ENCODE peak calls at places on chromosomes 1 and 21, in eight cellular contexts. R, O, V, L, Q, E, D and Y are unnamed samples.
A peak's percentile ranks its signal among the peaks of the same experiment; 100 is the strongest.

GRCh38 chr1:239909894-239910293 is 181.8 kb upstream of the FMN2 start:
- DNase-seq in E (no peak), O (no peak), Q (peak; percentile 72), R (peak; percentile 75), L (peak; percentile 66), V (peak; percentile 85), D (no peak), Y (no peak)

GRCh38 chr21:36551731-36552457 is 72.0 kb upstream of the CLDN14 start:
- DNase-seq in V (peak; percentile 36), O (no peak), Q (peak; percentile 73), L (peak; percentile 83), E (no peak), R (peak; percentile 65), D (no peak), Y (no peak)

GRCh38 chr1:156600733-156601121 is 552 bp downstream of the GPATCH4 start:
- DNase-seq in D (no peak), O (no peak), E (no peak), V (peak; percentile 38), Q (no peak), L (no peak), R (no peak), Y (no peak)

GRCh38 chr1:81582467-81582986 is 218.2 kb upstream of the ADGRL2 start:
- DNase-seq in Q (no peak), O (no peak), E (no peak), L (no peak), V (no peak), R (no peak), D (no peak), Y (no peak)

GRCh38 chr1:21586926-21587601 is 77.8 kb downstream of the ALPL start:
- DNase-seq in L (peak; percentile 90), R (peak; percentile 98), E (peak; percentile 94), D (peak; percentile 60), O (no peak), Q (peak; percentile 97), V (peak; percentile 92), Y (no peak)

GRCh38 chr1:71093938-71094337 is 13.1 kb upstream of the ZRANB2 start:
- DNase-seq in E (no peak), O (peak; percentile 48), D (no peak), Q (peak; percentile 16), R (peak; percentile 15), L (peak; percentile 28), V (peak; percentile 43), Y (no peak)

GRCh38 chr1:225816643-225817538 is 7.0 kb downstream of the EPHX1 start:
- DNase-seq in E (no peak), Q (no peak), L (no peak), V (no peak), D (peak; percentile 86), O (peak; percentile 68), R (no peak), Y (no peak)

GRCh38 chr1:56709269-56709880 is 64.3 kb downstream of the PRKAA2 start:
- DNase-seq in E (peak; percentile 11), V (peak; percentile 75), O (peak; percentile 80), L (peak; percentile 51), R (peak; percentile 56), Q (peak; percentile 66), D (no peak), Y (no peak)

GRCh38 chr1:52162947-52163346 is 21.1 kb downstream of the ZFYVE9 start:
- DNase-seq in Q (no peak), L (no peak), O (no peak), D (no peak), V (no peak), R (no peak), E (no peak), Y (no peak)